ENCODE peak calls at places on chromosomes 3 and 15, in eight cellular contexts. U, M, E, N, J, T, L and K are unnamed samples. For H3K27me3, the result is how much of the 10 kb centered on the place peaks cover.

GRCh38 chr3:9727743-9728142 is 3.8 kb upstream of the BRPF1 start:
- DNase-seq in J (no peak), M (no peak), N (no peak), T (no peak), U (no peak), E (no peak), L (no peak), K (no peak)

GRCh38 chr3:139418144-139418543 is 28.7 kb upstream of the COPB2 start:
- DNase-seq in N (no peak), L (no peak), T (no peak), J (no peak), E (no peak), U (no peak), M (no peak), K (no peak)

GRCh38 chr3:190125669-190126068 is 5.0 kb upstream of the P3H2 start:
- DNase-seq in T (no peak), J (no peak), U (no peak), L (no peak), M (no peak), E (no peak), N (no peak), K (no peak)

GRCh38 chr3:66738625-66739330 is 238.0 kb upstream of the LRIG1 start:
- DNase-seq in J (peak), L (no peak), N (no peak), M (no peak), U (no peak), E (no peak), T (no peak), K (no peak)

GRCh38 chr3:36700537-36701248 is 63.7 kb downstream of the DCLK3 start:
- DNase-seq in J (peak), U (no peak), T (peak), E (peak), L (peak), M (peak), N (peak), K (peak)

GRCh38 chr15:98856540-98856907 is 151.1 kb downstream of the PGPEP1L start:
- DNase-seq in N (no peak), J (peak), T (no peak), U (no peak), L (no peak), M (no peak), E (no peak), K (no peak)

GRCh38 chr3:25884981-25885380 is 95.1 kb downstream of the OXSM start:
- DNase-seq in N (no peak), L (no peak), E (no peak), J (no peak), U (no peak), M (no peak), T (no peak), K (no peak)

GRCh38 chr3:187263270-187263669 is 28.3 kb downstream of the MASP1 start:
- DNase-seq in T (no peak), N (no peak), E (no peak), U (no peak), L (no peak), J (peak), M (no peak), K (no peak)

GRCh38 chr15:64443747-64444621 is 16.4 kb upstream of the ZNF609 start:
- DNase-seq in T (peak), L (peak), M (no peak), N (no peak), U (no peak), E (peak), J (peak), K (no peak)

GRCh38 chr3:38455639-38456430 is 2.1 kb downstream of the ACVR2B start:
- DNase-seq in U (no peak), L (no peak), E (peak), T (no peak), N (no peak), J (no peak), M (no peak), K (no peak)

GRCh38 chr3:170719300-170719699 is 133.4 kb upstream of the SLC7A14 start:
- DNase-seq in U (no peak), L (no peak), J (no peak), N (no peak), T (no peak), E (no peak), M (no peak), K (no peak)

GRCh38 chr3:115615001-115615447 is 8.3 kb upstream of the GAP43 start:
- DNase-seq in M (no peak), N (no peak), E (no peak), U (no peak), J (peak), L (no peak), T (no peak), K (no peak)

GRCh38 chr3:160822931-160823330 is 66.9 kb downstream of the PPM1L start:
- DNase-seq in T (no peak), N (no peak), L (no peak), J (no peak), U (no peak), E (no peak), M (no peak), K (no peak)

GRCh38 chr3:147493666-147494065 is 84.5 kb downstream of the ZIC1 start:
- DNase-seq in L (no peak), J (no peak), N (no peak), M (no peak), U (no peak), T (no peak), E (no peak), K (no peak)

GRCh38 chr3:188975612-188976314 is 196.0 kb upstream of the TPRG1 start:
- DNase-seq in N (no peak), U (no peak), L (no peak), J (no peak), T (no peak), M (no peak), E (no peak), K (no peak)

GRCh38 chr3:38524141-38524739 is 28.1 kb downstream of the EXOG start:
- DNase-seq in U (no peak), E (no peak), M (no peak), T (no peak), N (no peak), J (peak), L (no peak), K (no peak)

GRCh38 chr3:160685144-160685766 is 8.3 kb downstream of the ARL14 start:
- DNase-seq in E (no peak), U (no peak), N (no peak), J (peak), T (no peak), L (no peak), M (no peak), K (no peak)

GRCh38 chr3:195246608-195247007 is 24.4 kb downstream of the XXYLT1 start:
- DNase-seq in T (no peak), M (no peak), E (peak), L (no peak), J (no peak), U (no peak), N (no peak), K (no peak)

DNA sequence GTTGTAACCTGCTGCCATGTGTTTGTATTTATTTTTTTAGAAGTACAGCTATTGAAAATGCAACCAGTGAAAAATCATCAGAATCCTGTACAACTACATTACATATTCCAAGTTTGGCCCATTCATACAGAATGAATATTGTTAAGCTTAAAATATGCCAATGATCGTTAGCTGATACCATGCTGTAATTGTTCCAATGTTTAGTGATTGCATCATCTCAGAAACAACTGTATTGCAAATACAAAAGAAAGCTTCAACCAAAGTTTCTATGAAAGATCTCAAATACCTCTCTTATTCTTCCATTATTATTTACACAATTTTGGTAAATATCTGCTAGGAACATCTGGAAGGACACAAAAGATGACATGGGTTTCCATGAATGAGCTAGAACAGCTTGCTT is 51.6 kb upstream of the ALCAM start:
- DNase-seq in T (no peak), J (no peak), M (no peak), U (no peak), L (no peak), N (no peak), E (no peak), K (no peak)
- H3K27me3 ChIP-seq in T (under half), J (under half), M (under half), U (under half), L (under half), N (under half), E (under half), K (under half)

GRCh38 chr3:150913174-150913922 is 8.1 kb upstream of the MINDY4B start:
- DNase-seq in J (peak), E (no peak), T (no peak), U (no peak), L (no peak), N (no peak), M (no peak), K (no peak)

GRCh38 chr3:150912501-150912900 is 7.3 kb upstream of the MINDY4B start:
- DNase-seq in L (no peak), E (no peak), J (no peak), M (no peak), N (no peak), T (no peak), U (no peak), K (no peak)

DNA sequence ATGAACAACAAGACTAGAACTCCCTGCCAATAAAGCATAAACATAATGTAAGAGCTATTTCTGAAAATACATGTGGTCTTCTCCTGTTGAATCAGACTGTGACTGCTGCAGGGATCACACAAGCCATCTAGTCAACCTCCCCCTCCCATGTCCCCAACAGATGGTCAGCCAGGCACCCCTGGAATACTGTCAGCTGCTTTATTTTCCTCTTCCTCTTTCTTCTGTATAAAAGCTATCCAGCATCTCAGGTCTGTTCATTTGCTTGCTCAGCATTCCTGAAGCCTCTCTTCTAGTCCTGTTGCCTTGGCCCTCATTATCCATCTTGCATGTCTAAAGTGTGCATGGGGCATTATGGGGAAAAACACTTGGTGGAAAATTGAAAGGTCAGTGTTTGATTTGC is 6.5 kb upstream of the MINDY4B start:
- DNase-seq in U (no peak), E (no peak), J (no peak), T (no peak), M (no peak), N (no peak), L (no peak), K (no peak)
- H3K27me3 ChIP-seq in U (under half), E (under half), J (half or more), T (under half), M (under half), N (under half), L (under half), K (under half)

GRCh38 chr3:143831998-143832397 is 16.3 kb downstream of the SLC9A9 start:
- DNase-seq in L (no peak), U (no peak), J (no peak), M (no peak), E (no peak), T (no peak), N (no peak), K (no peak)
- H3K27me3 ChIP-seq in L (under half), U (under half), J (under half), M (under half), E (under half), T (under half), N (under half), K (under half)

GRCh38 chr15:65964792-65965433 is 95.6 kb downstream of the RAB11A start:
- DNase-seq in L (no peak), U (no peak), E (no peak), M (no peak), J (no peak), N (no peak), T (no peak), K (no peak)
- H3K27me3 ChIP-seq in L (under half), U (under half), E (under half), M (under half), J (half or more), N (half or more), T (under half), K (under half)

DNA sequence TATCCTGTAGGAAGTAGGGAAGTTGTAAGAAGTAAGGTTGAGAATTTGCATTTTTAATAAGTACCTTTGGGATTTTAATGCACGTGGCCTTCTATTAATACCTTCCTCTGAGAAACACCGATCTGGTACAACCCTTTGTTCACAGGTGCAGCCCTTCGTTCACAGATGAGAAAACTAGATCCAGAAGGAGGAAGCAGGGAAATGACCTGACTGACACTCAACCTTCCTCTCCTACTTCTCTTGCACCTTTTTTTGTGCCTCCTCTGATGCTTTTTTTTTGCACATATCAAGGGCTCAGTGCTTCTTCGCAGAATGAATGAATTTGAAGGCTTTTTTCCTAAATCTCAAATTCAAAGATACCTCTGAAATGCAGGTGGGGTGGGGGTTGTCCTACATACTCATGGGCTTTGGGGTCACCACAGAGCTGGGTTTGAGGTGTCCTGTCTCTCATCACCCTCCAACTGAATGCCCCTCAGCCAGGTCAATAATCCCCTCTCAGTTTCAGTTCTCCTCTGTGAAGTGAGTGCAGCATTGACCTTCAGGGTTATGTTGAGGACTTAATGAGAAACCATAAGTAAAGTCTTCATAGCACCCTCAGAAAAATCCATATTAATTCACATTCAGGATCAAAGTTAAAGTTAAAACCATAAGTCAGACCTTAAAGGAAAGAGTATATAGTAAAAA is 161.5 kb upstream of the CTNNB1 start:
- DNase-seq in J (no peak), U (no peak), M (no peak), T (no peak), N (no peak), E (no peak), L (no peak), K (no peak)
- H3K27me3 ChIP-seq in J (under half), U (under half), M (under half), T (under half), N (under half), E (under half), L (under half), K (under half)

GRCh38 chr3:124504332-124505059 is 225.8 kb upstream of the UMPS start:
- DNase-seq in T (no peak), L (peak), J (peak), U (no peak), M (peak), E (no peak), N (peak), K (peak)
- H3K27me3 ChIP-seq in T (under half), L (under half), J (under half), U (under half), M (under half), E (under half), N (under half), K (under half)

DNA sequence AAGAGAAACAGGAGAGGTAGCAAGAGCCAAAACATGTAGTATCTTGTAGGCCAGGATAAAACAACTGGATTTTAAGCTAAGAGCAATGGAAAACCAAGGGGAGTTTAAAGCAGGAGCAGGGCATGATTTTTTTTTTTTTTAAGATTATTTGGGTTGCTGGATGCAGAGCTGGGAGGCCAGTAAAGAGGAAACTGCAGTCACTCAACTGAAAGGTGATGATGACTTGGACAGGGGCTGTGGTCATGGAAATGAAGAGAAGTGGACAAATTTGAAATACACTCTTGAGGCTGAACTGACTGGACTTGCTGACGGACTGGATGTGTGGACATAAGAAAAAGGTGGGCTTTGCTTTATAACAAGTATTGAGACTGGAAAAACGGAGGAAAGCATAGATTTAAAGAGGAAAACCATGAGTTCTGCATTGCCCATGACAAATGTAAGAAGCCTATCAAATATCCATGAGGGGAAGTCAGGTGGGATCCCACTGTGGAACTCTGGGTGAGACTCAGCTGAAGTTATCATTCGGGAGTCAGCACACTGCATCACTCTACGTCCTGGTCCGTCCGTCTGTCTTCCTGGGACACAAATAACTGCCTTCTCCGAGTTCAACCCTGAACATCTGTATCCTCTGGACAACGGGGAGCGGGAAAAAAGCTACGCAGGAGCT is 688 bp downstream of the XPC start:
- DNase-seq in M (no peak), E (no peak), U (no peak), L (no peak), J (no peak), T (no peak), N (no peak), K (no peak)
- H3K27me3 ChIP-seq in M (under half), E (under half), U (under half), L (under half), J (under half), T (under half), N (under half), K (under half)

DNA sequence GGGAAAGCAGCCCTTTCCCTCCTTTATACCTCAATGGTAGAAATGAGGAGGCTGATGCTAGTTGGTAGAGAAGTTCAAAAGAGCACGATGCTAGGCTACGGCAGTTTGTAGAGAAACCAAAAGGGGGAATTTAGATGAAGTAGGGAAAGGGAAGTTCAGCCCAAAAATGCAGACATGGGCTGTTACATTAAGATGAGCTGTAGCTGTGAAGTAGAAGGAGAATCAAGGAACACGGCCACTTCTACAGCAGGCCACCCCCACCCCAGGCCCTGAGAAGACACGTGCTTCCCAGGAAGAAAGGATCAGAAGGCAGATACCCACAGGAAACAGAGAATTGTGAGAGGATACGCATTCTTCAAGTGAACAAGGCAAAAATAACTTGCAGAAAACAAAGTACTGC is 2.1 kb upstream of the PARP14 start:
- DNase-seq in M (no peak), J (no peak), L (peak), N (no peak), U (no peak), T (no peak), E (no peak), K (no peak)
- H3K27me3 ChIP-seq in M (under half), J (under half), L (under half), N (under half), U (under half), T (under half), E (under half), K (under half)